ENCODE peak calls at places on chromosomes 12 and 14, in four cellular contexts. W, H, D and V are unnamed samples.

GRCh38 chr14:52951730-52952481 is 1.1 kb upstream of the FERMT2 start:
- DNase-seq in W (peak; percentile 48), H (peak; percentile 43), D (peak; percentile 23), V (peak; percentile 31)

GRCh38 chr14:49598182-49598478 is 610 bp upstream of the LRR1 start:
- DNase-seq in W (no peak), H (peak; percentile 46), D (no peak), V (peak; percentile 61)

GRCh38 chr12:53695148-53696138 is 19.6 kb upstream of the ATP5MC2 start:
- DNase-seq in W (peak; percentile 83), H (peak; percentile 46), D (no peak), V (peak; percentile 33)

GRCh38 chr12:102757154-102757873 is 159.7 kb downstream of the PAH start:
- DNase-seq in W (no peak), H (no peak), D (peak; percentile 65), V (no peak)

GRCh38 chr14:103259801-103260628 is 74.0 kb upstream of the EIF5 start:
- DNase-seq in W (no peak), H (peak; percentile 32), D (no peak), V (peak; percentile 57)

GRCh38 chr12:22993639-22994038 is 368.7 kb downstream of the ETNK1 start:
- DNase-seq in W (peak; percentile 53), H (no peak), D (no peak), V (no peak)

GRCh38 chr14:91375748-91376452 is 41.7 kb downstream of the CCDC88C start:
- DNase-seq in W (no peak), H (no peak), D (no peak), V (peak; percentile 52)

GRCh38 chr12:48019639-48020265 is 15.5 kb upstream of the COL2A1 start:
- DNase-seq in W (no peak), H (no peak), D (no peak), V (no peak)

GRCh38 chr12:29159690-29160089 is 10.6 kb downstream of the FAR2 start:
- DNase-seq in W (no peak), H (no peak), D (no peak), V (no peak)

GRCh38 chr12:73460212-73460611 is 1077.4 kb upstream of the ATXN7L3B start:
- DNase-seq in W (no peak), H (no peak), D (no peak), V (no peak)

GRCh38 chr14:61474021-61474420 is 152.6 kb downstream of the PRKCH start:
- DNase-seq in W (no peak), H (no peak), D (no peak), V (no peak)

GRCh38 chr14:104678346-104678745 is 11.1 kb upstream of the INF2 start:
- DNase-seq in W (no peak), H (no peak), D (peak; percentile 48), V (peak; percentile 59)

GRCh38 chr14:59336078-59336477 is 129.1 kb downstream of the GPR135 start:
- DNase-seq in W (no peak), H (no peak), D (no peak), V (no peak)

DNA sequence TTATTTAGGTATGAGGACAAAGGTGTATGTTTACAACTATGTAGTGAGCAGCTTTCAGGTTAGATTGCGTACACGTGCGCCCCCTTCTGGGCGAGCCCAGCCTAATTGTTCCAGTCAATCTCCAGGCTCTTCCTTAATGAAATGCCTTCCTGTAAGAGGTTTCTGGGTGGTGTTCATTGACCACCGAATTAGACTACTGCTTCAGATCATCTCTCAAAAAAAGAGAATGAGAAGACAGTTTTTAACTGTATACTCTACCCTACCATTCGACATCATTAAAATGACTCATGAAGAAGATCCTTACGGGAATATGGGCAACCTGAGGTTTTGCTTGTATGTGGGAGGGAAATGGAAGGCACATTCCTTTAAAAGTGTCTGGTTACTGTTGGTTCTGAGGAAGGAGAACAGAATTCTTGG is 2.1 kb downstream of the LUM start:
- DNase-seq in W (peak; percentile 69), H (peak; percentile 78), D (peak; percentile 66), V (peak; percentile 80)
- H3K4me3 ChIP-seq in W (no peak overlapping the region), H (no peak overlapping the region), D (peak overlapping the region; percentile 32), V (no peak overlapping the region)

DNA sequence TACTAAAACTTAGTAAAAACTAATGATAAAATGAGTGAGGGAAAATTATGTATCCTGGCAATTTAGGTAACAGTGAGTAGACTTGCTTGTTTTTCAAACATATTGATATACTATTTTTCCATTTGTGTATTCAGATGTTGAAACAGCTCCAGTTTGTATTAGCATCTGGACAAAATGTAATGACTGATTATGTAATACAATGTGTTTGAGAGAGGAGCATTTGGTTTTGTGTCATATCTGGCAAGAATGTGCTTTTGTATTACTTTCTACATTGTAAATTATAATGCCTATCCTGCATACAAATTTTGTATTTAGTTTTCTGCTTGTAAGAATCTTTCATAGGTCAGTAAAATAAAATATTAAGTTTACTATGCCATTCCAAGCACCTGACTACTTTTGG is 5.7 kb downstream of the CNOT2 start:
- DNase-seq in W (no peak), H (no peak), D (no peak), V (no peak)
- H3K4me3 ChIP-seq in W (no peak overlapping the region), H (no peak overlapping the region), D (no peak overlapping the region), V (no peak overlapping the region)

GRCh38 chr12:95413576-95413975 is 60.4 kb upstream of the METAP2 start:
- DNase-seq in W (no peak), H (no peak), D (no peak), V (no peak)

GRCh38 chr12:95415451-95415850 is 58.5 kb upstream of the METAP2 start:
- DNase-seq in W (no peak), H (no peak), D (no peak), V (no peak)

GRCh38 chr12:95417372-95417771 is 56.6 kb upstream of the METAP2 start:
- DNase-seq in W (no peak), H (no peak), D (no peak), V (no peak)

GRCh38 chr12:95418142-95418541 is 55.8 kb upstream of the METAP2 start:
- DNase-seq in W (no peak), H (no peak), D (no peak), V (no peak)

GRCh38 chr12:95416111-95416636 is 57.8 kb upstream of the METAP2 start:
- DNase-seq in W (no peak), H (no peak), D (no peak), V (no peak)
- H3K4me3 ChIP-seq in W (no peak overlapping the region), H (no peak overlapping the region), D (no peak overlapping the region), V (no peak overlapping the region)

GRCh38 chr12:46515829-46516228 is 143.3 kb upstream of the SLC38A2 start:
- DNase-seq in W (no peak), H (no peak), D (no peak), V (no peak)

GRCh38 chr12:46516238-46516932 is 143.8 kb upstream of the SLC38A2 start:
- DNase-seq in W (no peak), H (no peak), D (no peak), V (no peak)

GRCh38 chr12:46518184-46518583 is 145.6 kb upstream of the SLC38A2 start:
- DNase-seq in W (no peak), H (no peak), D (peak; percentile 55), V (peak; percentile 36)

GRCh38 chr12:46517579-46517962 is 145.0 kb upstream of the SLC38A2 start:
- DNase-seq in W (no peak), H (no peak), D (no peak), V (no peak)

GRCh38 chr12:46516933-46517578 is 144.5 kb upstream of the SLC38A2 start:
- DNase-seq in W (peak; percentile 17), H (no peak), D (no peak), V (no peak)
- H3K4me3 ChIP-seq in W (no peak overlapping the region), H (no peak overlapping the region), D (no peak overlapping the region), V (no peak overlapping the region)

GRCh38 chr12:76878045-76878898 is 547 bp downstream of the CSRP2 start:
- DNase-seq in W (peak; percentile 61), H (no peak), D (no peak), V (peak; percentile 24)
- H3K4me3 ChIP-seq in W (peak overlapping the region; percentile 88), H (peak overlapping the region; percentile 80), D (peak overlapping the region; percentile 88), V (peak overlapping the region; percentile 23)

GRCh38 chr14:22814373-22814772 is 862 bp downstream of the SLC7A7 start:
- DNase-seq in W (no peak), H (no peak), D (no peak), V (no peak)
- H3K4me3 ChIP-seq in W (no peak overlapping the region), H (no peak overlapping the region), D (no peak overlapping the region), V (no peak overlapping the region)

GRCh38 chr12:49336645-49337584 is at the start of gene C1QL4:
- DNase-seq in W (peak; percentile 69), H (peak; percentile 85), D (peak; percentile 68), V (peak; percentile 81)

GRCh38 chr12:49334226-49334625 is 2.8 kb downstream of the C1QL4 start:
- DNase-seq in W (no peak), H (peak; percentile 4), D (no peak), V (no peak)

GRCh38 chr12:49335118-49335954 is 1.7 kb downstream of the C1QL4 start:
- DNase-seq in W (no peak), H (no peak), D (no peak), V (no peak)

GRCh38 chr12:49334681-49335080 is 2.3 kb downstream of the C1QL4 start:
- DNase-seq in W (no peak), H (peak; percentile 10), D (no peak), V (no peak)

GRCh38 chr12:49335955-49336644 is 888 bp downstream of the C1QL4 start:
- DNase-seq in W (no peak), H (no peak), D (no peak), V (no peak)
- H3K4me3 ChIP-seq in W (no peak overlapping the region), H (no peak overlapping the region), D (no peak overlapping the region), V (no peak overlapping the region)

DNA sequence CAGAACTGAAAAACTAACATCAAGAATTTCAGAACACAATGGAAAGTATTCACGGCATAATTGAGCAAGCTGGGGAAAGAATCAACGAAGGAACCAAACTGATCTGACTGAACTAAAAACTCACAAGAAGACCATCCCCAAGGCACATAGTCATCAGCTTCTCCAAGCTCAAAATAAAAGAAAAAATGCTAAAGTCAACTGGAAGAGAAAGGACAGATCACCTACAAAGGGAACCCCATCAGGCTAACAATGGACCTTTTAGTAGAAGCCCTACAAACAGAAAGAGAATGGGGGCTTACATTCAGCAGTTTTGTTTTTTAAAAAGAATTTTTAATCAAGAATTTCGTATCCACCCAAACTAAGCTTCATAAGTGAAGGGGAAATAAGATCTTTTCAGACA is 11.7 kb downstream of the TAS2R50 start:
- DNase-seq in W (no peak), H (no peak), D (no peak), V (no peak)
- H3K4me3 ChIP-seq in W (no peak overlapping the region), H (no peak overlapping the region), D (no peak overlapping the region), V (no peak overlapping the region)

GRCh38 chr12:110615171-110615570 is 1.2 kb downstream of the TCTN1 start:
- DNase-seq in W (no peak), H (no peak), D (no peak), V (no peak)
- H3K4me3 ChIP-seq in W (no peak overlapping the region), H (no peak overlapping the region), D (no peak overlapping the region), V (no peak overlapping the region)